ENCODE peak calls at places on chromosomes 6 and 20, in six cellular contexts. N, Y, X, E, P and R are unnamed samples.

GRCh38 chr6:110688661-110689268 is 126.5 kb downstream of the CDK19 start:
- DNase-seq in Y (no peak), E (no peak), N (no peak), P (no peak), X (no peak), R (no peak)

GRCh38 chr20:2320813-2321658 is 25.2 kb downstream of the TGM3 start:
- DNase-seq in P (no peak), Y (no peak), X (no peak), E (no peak), N (no peak), R (no peak)

GRCh38 chr20:36173451-36173933 is 19.0 kb downstream of the EPB41L1 start:
- DNase-seq in X (peak), E (peak), P (no peak), Y (no peak), N (peak), R (peak)

GRCh38 chr20:5714261-5715041 is 35.8 kb upstream of the SHLD1 start:
- DNase-seq in P (no peak), E (peak), X (no peak), Y (no peak), N (peak), R (no peak)

GRCh38 chr6:40825085-40825484 is 213.9 kb downstream of the UNC5CL start:
- DNase-seq in N (no peak), Y (no peak), X (no peak), P (no peak), E (no peak), R (no peak)

GRCh38 chr6:75563032-75563431 is 38.6 kb upstream of the SENP6 start:
- DNase-seq in X (peak), E (peak), P (no peak), N (peak), Y (no peak), R (peak)

GRCh38 chr20:37535443-37536132 is 7.9 kb upstream of the BLCAP start:
- DNase-seq in P (no peak), X (no peak), E (peak), N (no peak), Y (no peak), R (no peak)

GRCh38 chr6:158067436-158068015 is 85.9 kb downstream of the SYNJ2 start:
- DNase-seq in N (no peak), X (no peak), E (no peak), Y (no peak), P (no peak), R (no peak)

GRCh38 chr6:112781236-112781635 is 434.1 kb downstream of the RFPL4B start:
- DNase-seq in E (no peak), N (peak), X (no peak), Y (no peak), P (no peak), R (peak)

GRCh38 chr6:89948876-89949275 is 54.6 kb downstream of the GJA10 start:
- DNase-seq in Y (no peak), E (no peak), N (no peak), P (no peak), X (no peak), R (no peak)

GRCh38 chr6:125014157-125014957 is 52.1 kb downstream of the RNF217 start:
- DNase-seq in Y (no peak), N (no peak), P (no peak), E (peak), X (no peak), R (peak)

GRCh38 chr20:64188682-64189529 is 24.7 kb downstream of the MYT1 start:
- DNase-seq in E (no peak), P (no peak), Y (no peak), N (no peak), X (peak), R (no peak)

GRCh38 chr6:7727951-7728854 is 2.3 kb downstream of the BMP6 start:
- DNase-seq in E (peak), X (peak), Y (no peak), P (peak), N (peak), R (peak)

GRCh38 chr6:79466222-79466834 is 70.9 kb downstream of the LCA5 start:
- DNase-seq in P (no peak), X (no peak), E (peak), Y (no peak), N (no peak), R (peak)

GRCh38 chr6:142377112-142377848 is 75.5 kb downstream of the ADGRG6 start:
- DNase-seq in X (peak), E (no peak), N (peak), P (peak), Y (no peak), R (no peak)

GRCh38 chr20:58624687-58625086 is 26.4 kb upstream of the STX16 start:
- DNase-seq in X (no peak), P (no peak), Y (no peak), E (no peak), N (no peak), R (no peak)

GRCh38 chr6:120764312-120764711 is 570.0 kb downstream of the TBC1D32 start:
- DNase-seq in P (no peak), X (no peak), N (no peak), Y (no peak), E (no peak), R (peak)